ENCODE peak calls at places on chromosome 18, in five cellular contexts. X, E, J, U and B are unnamed samples.

GRCh38 chr18:45169610-45170009 is 445.7 kb upstream of the SLC14A2 start:
- DNase-seq in X (peak), E (no peak), U (peak), J (no peak), B (peak)

GRCh38 chr18:10500038-10500437 is 25.8 kb upstream of the NAPG start:
- DNase-seq in U (no peak), X (no peak), E (no peak), J (no peak), B (no peak)

GRCh38 chr18:44723973-44724778 is 43.5 kb downstream of the SETBP1 start:
- DNase-seq in U (no peak), J (no peak), E (no peak), X (no peak), B (no peak)

GRCh38 chr18:21257383-21257782 is 15.4 kb downstream of the GREB1L start:
- DNase-seq in J (no peak), X (peak), E (no peak), U (peak), B (no peak)

GRCh38 chr18:41657189-41657588 is 297.8 kb upstream of the PIK3C3 start:
- DNase-seq in J (no peak), U (no peak), E (no peak), X (no peak), B (no peak)

GRCh38 chr18:12906119-12906518 is 22.1 kb upstream of the PTPN2 start:
- DNase-seq in E (no peak), U (no peak), J (no peak), X (no peak), B (no peak)

GRCh38 chr18:68797901-68798300 is at the start of gene CCDC102B:
- DNase-seq in E (no peak), U (no peak), X (peak), J (no peak), B (peak)

GRCh38 chr18:22020127-22020866 is 149.1 kb upstream of the GATA6 start:
- DNase-seq in X (no peak), J (peak), U (no peak), E (no peak), B (no peak)

GRCh38 chr18:44789704-44790103 is 109.0 kb downstream of the SETBP1 start:
- DNase-seq in J (peak), E (no peak), U (peak), X (peak), B (peak)

GRCh38 chr18:21703241-21703820 is 1.2 kb downstream of the ABHD3 start:
- DNase-seq in X (no peak), U (no peak), J (no peak), E (no peak), B (peak)

GRCh38 chr18:35076556-35076955 is 35.3 kb downstream of the MAPRE2 start:
- DNase-seq in U (no peak), J (no peak), E (no peak), X (peak), B (peak)

GRCh38 chr18:26777316-26778053 is 88.0 kb downstream of the AQP4 start:
- DNase-seq in X (no peak), U (no peak), J (no peak), E (no peak), B (no peak)

GRCh38 chr18:78724214-78724834 is 255.3 kb upstream of the SALL3 start:
- DNase-seq in U (no peak), J (no peak), E (no peak), X (no peak), B (no peak)

GRCh38 chr18:67363694-67364093 is 152.8 kb downstream of the DSEL start:
- DNase-seq in U (no peak), X (no peak), J (no peak), E (no peak), B (no peak)

GRCh38 chr18:28995319-28995718 is 818.4 kb upstream of the CDH2 start:
- DNase-seq in J (no peak), X (no peak), E (peak), U (no peak), B (no peak)

GRCh38 chr18:4119127-4119648 is 335.9 kb downstream of the DLGAP1 start:
- DNase-seq in J (no peak), E (no peak), X (no peak), U (no peak), B (no peak)
- H3K4me3 ChIP-seq in J (no peak), E (no peak), X (no peak), U (no peak), B (no peak)

GRCh38 chr18:73245345-73245744 is 377.6 kb upstream of the NETO1 start:
- DNase-seq in J (no peak), U (no peak), E (no peak), X (no peak), B (no peak)
- H3K4me3 ChIP-seq in J (no peak), U (no peak), E (no peak), X (no peak), B (no peak)

GRCh38 chr18:76528477-76529432 is 33.7 kb upstream of the ZNF516 start:
- DNase-seq in U (no peak), X (peak), E (no peak), J (peak), B (peak)

GRCh38 chr18:76529433-76529811 is 34.4 kb upstream of the ZNF516 start:
- DNase-seq in U (no peak), J (no peak), E (no peak), X (no peak), B (no peak)

GRCh38 chr18:76532875-76533274 is 37.8 kb upstream of the ZNF516 start:
- DNase-seq in E (no peak), U (no peak), X (no peak), J (no peak), B (no peak)

GRCh38 chr18:76530846-76531245 is 35.8 kb upstream of the ZNF516 start:
- DNase-seq in U (no peak), J (no peak), E (no peak), X (no peak), B (peak)

GRCh38 chr18:76530391-76530790 is 35.3 kb upstream of the ZNF516 start:
- DNase-seq in J (no peak), U (no peak), E (no peak), X (no peak), B (no peak)
- H3K4me3 ChIP-seq in J (no peak), U (no peak), E (no peak), X (no peak), B (no peak)

DNA sequence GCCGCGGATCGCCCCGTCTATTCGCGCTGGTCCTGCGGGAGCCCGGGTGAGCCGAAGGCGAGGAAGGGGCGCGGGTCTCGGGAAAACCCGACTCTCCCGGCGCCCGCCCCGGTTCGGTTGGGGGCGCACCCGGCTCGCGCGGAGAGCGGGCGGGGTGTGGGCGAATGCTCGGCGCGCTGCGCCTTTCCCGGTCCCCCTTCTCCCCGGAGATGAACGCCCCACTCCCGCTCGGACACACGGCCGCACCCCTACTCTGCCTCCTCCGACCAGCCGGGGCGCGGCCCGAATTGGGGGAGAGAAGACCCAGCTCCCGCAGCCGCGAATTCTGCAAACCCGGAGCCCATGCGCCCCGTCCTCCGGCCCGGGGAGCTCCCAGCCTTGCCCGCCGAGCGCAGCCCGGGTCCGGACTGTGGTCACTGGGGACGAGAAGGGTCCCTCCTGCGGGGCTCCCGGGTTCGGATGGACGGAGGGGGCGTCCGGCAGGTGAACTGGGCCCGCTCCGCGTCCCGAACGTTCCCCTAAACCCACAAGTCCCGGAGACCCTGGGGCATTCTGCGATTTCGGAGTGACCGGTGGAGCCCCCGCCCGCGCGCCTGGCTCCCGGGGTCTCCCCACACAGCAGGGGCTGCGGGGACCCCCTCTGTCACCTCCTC is 734 bp downstream of the KCNG2 start:
- DNase-seq in J (peak), U (no peak), E (no peak), X (peak), B (no peak)
- H3K4me3 ChIP-seq in J (no peak), U (peak), E (no peak), X (no peak), B (peak)

GRCh38 chr18:50201476-50201875 is 6.5 kb upstream of the MYO5B start:
- DNase-seq in E (no peak), U (no peak), X (no peak), J (no peak), B (no peak)

GRCh38 chr18:50207722-50208121 is 12.8 kb upstream of the MYO5B start:
- DNase-seq in J (no peak), X (no peak), E (no peak), U (no peak), B (no peak)

DNA sequence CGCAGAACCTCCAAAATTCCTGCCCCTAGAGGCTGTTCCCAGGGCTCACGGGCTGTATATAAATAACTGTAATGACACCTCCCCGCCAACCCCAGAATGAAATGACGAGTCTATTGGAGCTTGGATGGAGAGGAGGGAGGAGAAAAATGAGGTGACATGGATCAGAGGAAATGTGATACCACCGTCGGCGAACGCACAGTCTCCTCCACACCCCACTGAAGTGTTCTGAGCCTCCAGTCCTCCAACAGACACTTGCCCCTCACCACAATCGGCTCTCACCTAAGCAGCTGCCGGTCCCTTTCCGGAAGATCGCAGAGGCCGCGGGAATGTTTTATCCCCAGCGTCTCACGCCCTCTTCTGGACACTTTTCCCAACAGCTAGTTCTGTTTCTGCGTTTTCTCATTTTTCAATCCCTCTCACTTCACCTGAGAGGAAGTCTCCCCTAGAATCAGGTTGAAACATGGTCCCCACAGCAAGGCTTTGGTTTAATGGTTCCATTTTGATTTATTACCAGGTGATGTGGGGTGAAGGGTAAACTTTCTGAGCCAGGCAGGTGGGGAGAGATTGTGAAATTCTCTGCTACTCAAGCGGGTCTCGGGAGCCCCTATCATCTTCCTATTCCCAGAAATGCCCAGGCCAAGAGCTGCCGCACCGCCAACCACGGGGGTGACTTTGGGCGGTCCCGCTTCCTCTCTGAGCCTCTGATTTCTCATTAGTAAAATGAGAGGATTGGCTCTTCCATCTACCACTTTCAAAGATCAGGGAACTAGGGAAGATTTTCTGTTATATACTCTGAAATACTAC is 9.1 kb upstream of the MYO5B start:
- DNase-seq in J (no peak), E (peak), U (peak), X (peak), B (peak)
- H3K4me3 ChIP-seq in J (no peak), E (peak), U (no peak), X (no peak), B (no peak)

DNA sequence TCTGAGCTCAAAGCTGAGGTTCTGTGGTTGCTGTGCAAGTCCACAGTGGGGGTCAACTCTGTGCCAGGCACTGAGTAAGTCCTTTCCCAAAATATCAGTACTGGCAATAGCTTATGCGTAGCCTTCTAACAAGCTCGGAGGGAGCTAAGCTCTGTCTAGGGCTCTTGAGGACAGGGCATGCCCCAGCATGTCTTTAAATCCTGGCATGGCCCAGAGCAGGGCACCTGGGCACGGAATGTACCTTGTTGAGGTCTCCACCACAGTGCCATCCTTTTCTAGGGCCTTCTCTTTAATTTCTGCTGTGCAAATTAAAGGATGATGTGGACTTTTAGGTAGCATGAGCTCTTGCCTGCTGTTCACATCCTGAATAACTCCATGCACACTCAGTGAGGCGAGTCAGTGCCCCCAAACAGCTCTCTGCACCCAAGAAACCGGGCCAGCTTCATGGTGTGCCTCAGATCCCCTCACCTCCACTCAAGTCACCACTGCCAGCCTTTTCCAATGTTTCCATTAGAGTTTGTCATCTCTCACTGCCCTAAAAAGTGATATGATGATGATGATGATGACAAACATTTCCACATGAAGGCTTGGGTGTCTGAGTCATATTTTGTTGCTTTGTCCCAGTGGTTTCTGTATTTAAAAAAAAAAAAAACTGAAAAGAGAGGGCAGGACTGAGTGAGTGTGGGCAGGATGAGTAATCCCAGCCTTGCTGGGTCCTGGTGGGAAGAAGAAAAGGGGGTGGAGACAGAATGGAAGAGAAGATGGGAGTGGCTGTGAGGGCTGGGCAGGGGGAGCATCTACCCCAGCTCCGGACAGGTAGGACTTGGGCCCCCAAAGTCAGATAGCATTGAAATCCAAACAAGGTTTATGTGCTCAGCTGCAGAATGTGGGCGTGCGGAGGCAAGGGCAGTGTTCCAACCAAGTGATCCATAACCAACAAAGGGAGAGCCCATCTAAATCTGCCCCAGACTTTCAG is 78.9 kb downstream of the ZBTB7C start:
- DNase-seq in J (no peak), E (peak), X (peak), U (peak), B (peak)
- H3K4me3 ChIP-seq in J (no peak), E (no peak), X (no peak), U (no peak), B (no peak)

GRCh38 chr18:23864620-23865019 is 149.9 kb upstream of the TTC39C start:
- DNase-seq in U (no peak), E (no peak), J (no peak), X (no peak), B (no peak)
- H3K4me3 ChIP-seq in U (no peak), E (no peak), J (no peak), X (no peak), B (no peak)

DNA sequence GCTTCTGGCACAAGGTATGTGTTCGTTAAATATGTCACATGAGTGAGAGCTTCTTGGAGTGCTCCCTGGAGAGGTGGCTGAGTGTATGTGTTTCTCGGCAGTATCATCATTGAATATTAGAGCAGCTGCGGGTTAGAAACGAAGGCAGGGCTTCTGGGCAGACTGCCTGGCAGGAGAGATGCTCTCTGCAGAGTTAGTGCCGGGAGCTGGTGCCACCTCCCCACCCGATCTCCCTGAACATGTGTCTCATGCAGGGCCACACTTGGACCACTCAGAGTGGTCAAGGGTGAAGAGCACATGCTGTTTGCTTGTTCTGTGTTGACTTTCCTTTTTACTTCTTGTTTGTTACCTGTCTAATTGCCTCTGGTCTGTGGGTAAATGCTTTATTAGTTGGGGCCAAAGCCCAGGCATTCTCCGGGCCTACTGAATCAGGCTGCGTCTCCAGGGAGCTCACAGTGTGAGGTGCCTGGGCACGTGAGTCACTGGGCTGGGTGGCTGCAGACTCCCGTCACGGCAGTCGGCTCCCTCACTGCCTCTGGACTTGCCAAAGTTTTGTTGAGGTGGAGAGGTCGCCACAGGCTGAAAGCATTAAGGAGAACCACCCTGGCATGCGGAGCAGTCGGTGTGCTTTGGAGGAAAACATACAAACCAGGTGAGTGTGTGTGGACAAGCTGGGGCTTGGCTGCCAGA is 246.7 kb downstream of the FHOD3 start:
- DNase-seq in X (no peak), U (no peak), J (no peak), E (no peak), B (no peak)
- H3K4me3 ChIP-seq in X (no peak), U (no peak), J (no peak), E (no peak), B (no peak)

DNA sequence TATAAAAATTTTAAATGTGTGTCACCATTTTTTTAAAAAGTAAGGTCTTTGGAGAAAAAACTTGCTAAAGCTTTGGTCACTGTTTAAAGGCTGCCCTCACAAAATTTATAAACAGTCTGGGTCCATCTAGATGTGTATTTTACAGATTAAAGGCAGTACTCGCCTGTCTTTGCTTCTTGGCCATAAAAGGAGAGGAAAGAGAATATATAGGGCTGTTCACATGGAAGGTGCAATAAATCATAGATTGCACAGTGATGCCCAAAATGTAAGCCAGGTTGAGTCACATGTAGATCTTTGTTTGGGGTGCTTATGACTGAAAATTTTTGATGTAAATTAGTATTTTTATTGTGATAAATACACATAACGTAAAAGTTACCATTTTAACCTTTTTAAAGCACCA is 55.6 kb downstream of the MTCL1 start:
- DNase-seq in J (no peak), E (no peak), X (no peak), U (no peak), B (no peak)
- H3K4me3 ChIP-seq in J (no peak), E (no peak), X (no peak), U (no peak), B (no peak)